ENCODE peak calls at places on chromosomes 7 and 10, in nine cellular contexts. One of them, this sample, is unnamed.

GRCh38 chr7:151934584-151934983 is 21.7 kb upstream of the GALNTL5 start:
- DNase-seq in adrenal gland: no peak
- DNase-seq in heart left ventricle: no peak
- DNase-seq in IMR-90: no peak
- DNase-seq in H1: no peak
- DNase-seq in ovary: no peak
- DNase-seq in breast epithelium: no peak
- DNase-seq in body of pancreas: no peak
- DNase-seq in tibial nerve: no peak
- DNase-seq in this sample: no peak

GRCh38 chr10:3781458-3782098 is 3.4 kb downstream of the KLF6 start:
- DNase-seq in adrenal gland: no peak
- DNase-seq in heart left ventricle: peak
- DNase-seq in tibial nerve: peak
- DNase-seq in IMR-90: peak
- DNase-seq in H1: no peak
- DNase-seq in ovary: peak
- DNase-seq in breast epithelium: no peak
- DNase-seq in body of pancreas: peak
- DNase-seq in this sample: peak

GRCh38 chr7:155710530-155710929 is 66.1 kb downstream of the RBM33 start:
- DNase-seq in breast epithelium: no peak
- DNase-seq in ovary: no peak
- DNase-seq in tibial nerve: no peak
- DNase-seq in H1: no peak
- DNase-seq in heart left ventricle: no peak
- DNase-seq in IMR-90: no peak
- DNase-seq in adrenal gland: no peak
- DNase-seq in body of pancreas: no peak
- DNase-seq in this sample: no peak

GRCh38 chr10:33681580-33681979 is 347.1 kb upstream of the NRP1 start:
- DNase-seq in body of pancreas: no peak
- DNase-seq in IMR-90: no peak
- DNase-seq in H1: no peak
- DNase-seq in tibial nerve: no peak
- DNase-seq in ovary: no peak
- DNase-seq in breast epithelium: no peak
- DNase-seq in adrenal gland: no peak
- DNase-seq in heart left ventricle: no peak
- DNase-seq in this sample: no peak

GRCh38 chr7:71220210-71220695 is 88.3 kb downstream of the GALNT17 start:
- DNase-seq in body of pancreas: peak
- DNase-seq in ovary: no peak
- DNase-seq in IMR-90: no peak
- DNase-seq in adrenal gland: no peak
- DNase-seq in breast epithelium: no peak
- DNase-seq in tibial nerve: no peak
- DNase-seq in H1: no peak
- DNase-seq in heart left ventricle: no peak
- DNase-seq in this sample: no peak

GRCh38 chr7:135645296-135645904 is 16.9 kb upstream of the STMP1 start:
- DNase-seq in body of pancreas: peak
- DNase-seq in tibial nerve: no peak
- DNase-seq in H1: no peak
- DNase-seq in heart left ventricle: no peak
- DNase-seq in breast epithelium: no peak
- DNase-seq in ovary: no peak
- DNase-seq in adrenal gland: no peak
- DNase-seq in IMR-90: peak
- DNase-seq in this sample: no peak

GRCh38 chr7:132290021-132290420 is 286.2 kb downstream of the PLXNA4 start:
- DNase-seq in H1: no peak
- DNase-seq in tibial nerve: no peak
- DNase-seq in body of pancreas: no peak
- DNase-seq in heart left ventricle: no peak
- DNase-seq in ovary: no peak
- DNase-seq in breast epithelium: no peak
- DNase-seq in IMR-90: no peak
- DNase-seq in adrenal gland: no peak
- DNase-seq in this sample: no peak

GRCh38 chr7:106484562-106484961 is 176.4 kb downstream of the CCDC71L start:
- DNase-seq in tibial nerve: no peak
- DNase-seq in breast epithelium: no peak
- DNase-seq in body of pancreas: peak
- DNase-seq in IMR-90: peak
- DNase-seq in adrenal gland: no peak
- DNase-seq in ovary: no peak
- DNase-seq in H1: no peak
- DNase-seq in heart left ventricle: no peak
- DNase-seq in this sample: no peak

DNA sequence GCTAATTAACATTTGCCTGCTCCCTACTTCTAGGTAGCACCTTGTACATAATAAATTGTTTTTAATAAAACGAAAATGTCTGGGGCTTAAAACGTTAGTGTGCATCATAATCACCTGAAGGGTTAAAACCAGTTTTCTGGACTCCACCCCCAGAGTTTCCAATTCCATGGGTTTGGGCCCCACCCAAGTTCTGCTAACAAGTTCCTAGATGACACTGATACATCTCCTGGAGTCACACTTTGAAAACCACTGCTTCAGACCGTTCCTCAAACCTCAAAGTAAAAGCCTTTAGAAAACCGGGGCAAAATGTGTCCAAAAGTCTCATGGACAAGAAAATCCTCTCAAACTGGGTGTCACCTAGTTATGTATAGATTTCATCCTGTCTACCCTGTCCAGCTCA is 9.3 kb downstream of the OSBPL3 start:
- DNase-seq in body of pancreas: no peak
- DNase-seq in adrenal gland: no peak
- DNase-seq in IMR-90: no peak
- DNase-seq in ovary: no peak
- DNase-seq in breast epithelium: no peak
- DNase-seq in H1: no peak
- DNase-seq in heart left ventricle: no peak
- DNase-seq in tibial nerve: no peak
- DNase-seq in this sample: no peak
- H3K4me3 ChIP-seq in body of pancreas: no peak
- H3K4me3 ChIP-seq in adrenal gland: no peak
- H3K4me3 ChIP-seq in IMR-90: no peak
- H3K4me3 ChIP-seq in ovary: no peak
- H3K4me3 ChIP-seq in breast epithelium: no peak
- H3K4me3 ChIP-seq in H1: no peak
- H3K4me3 ChIP-seq in heart left ventricle: no peak
- H3K4me3 ChIP-seq in tibial nerve: no peak
- H3K4me3 ChIP-seq in this sample: no peak

GRCh38 chr10:126905776-126906703 is 812 bp downstream of the DOCK1 start:
- DNase-seq in tibial nerve: no peak
- DNase-seq in breast epithelium: peak
- DNase-seq in adrenal gland: no peak
- DNase-seq in ovary: peak
- DNase-seq in heart left ventricle: peak
- DNase-seq in H1: peak
- DNase-seq in body of pancreas: peak
- DNase-seq in IMR-90: peak
- DNase-seq in this sample: peak
- TF ChIP-seq POLR2A in tibial nerve: no peak
- TF ChIP-seq POLR2A in breast epithelium: no peak
- TF ChIP-seq POLR2A in adrenal gland: no peak
- TF ChIP-seq POLR2A in ovary: no peak
- TF ChIP-seq POLR2A in heart left ventricle: no peak
- TF ChIP-seq POLR2A in H1: peak
- TF ChIP-seq POLR2A in body of pancreas: no peak
- TF ChIP-seq POLR2A in IMR-90: peak
- TF ChIP-seq POLR2A in this sample: no peak

DNA sequence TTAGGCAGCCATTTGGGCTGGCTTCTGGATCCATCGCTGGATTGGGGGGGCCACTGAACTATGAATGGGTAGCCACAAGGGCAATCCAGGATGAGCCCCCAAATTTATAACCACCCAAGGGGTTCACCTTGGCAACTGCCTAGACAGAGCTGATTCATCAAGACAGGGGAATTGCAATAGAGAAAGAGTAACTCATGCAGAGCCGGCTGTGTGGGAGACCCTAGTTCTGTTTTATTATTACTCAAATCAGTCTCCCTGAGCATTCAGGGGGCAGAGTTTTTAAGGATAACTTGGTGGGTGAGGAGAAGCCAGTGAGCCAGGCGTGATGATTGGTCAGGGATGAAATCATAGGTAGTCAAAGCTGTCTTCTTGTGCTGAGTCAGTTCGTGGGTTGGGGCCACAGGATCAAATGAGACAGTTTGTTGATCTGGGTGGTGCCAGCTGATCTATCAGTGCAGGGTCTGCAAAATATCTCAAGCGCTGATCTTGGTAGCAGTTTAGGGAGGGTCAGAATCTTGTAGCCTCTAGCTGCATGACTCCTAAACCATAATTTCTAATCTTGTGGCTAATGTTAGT is 57.9 kb downstream of the DNAJB9 start:
- DNase-seq in IMR-90: no peak
- DNase-seq in breast epithelium: no peak
- DNase-seq in adrenal gland: no peak
- DNase-seq in heart left ventricle: no peak
- DNase-seq in body of pancreas: no peak
- DNase-seq in H1: no peak
- DNase-seq in tibial nerve: no peak
- DNase-seq in ovary: no peak
- DNase-seq in this sample: no peak
- H3K4me3 ChIP-seq in IMR-90: no peak
- H3K4me3 ChIP-seq in breast epithelium: no peak
- H3K4me3 ChIP-seq in adrenal gland: no peak
- H3K4me3 ChIP-seq in heart left ventricle: no peak
- H3K4me3 ChIP-seq in body of pancreas: no peak
- H3K4me3 ChIP-seq in H1: no peak
- H3K4me3 ChIP-seq in tibial nerve: no peak
- H3K4me3 ChIP-seq in ovary: no peak
- H3K4me3 ChIP-seq in this sample: no peak

GRCh38 chr7:107560898-107561516 is 2.7 kb downstream of the COG5 start:
- DNase-seq in breast epithelium: no peak
- DNase-seq in H1: no peak
- DNase-seq in adrenal gland: no peak
- DNase-seq in IMR-90: no peak
- DNase-seq in ovary: no peak
- DNase-seq in tibial nerve: no peak
- DNase-seq in heart left ventricle: no peak
- DNase-seq in body of pancreas: no peak
- DNase-seq in this sample: no peak

GRCh38 chr7:107563072-107563760 is 504 bp downstream of the COG5 start:
- DNase-seq in IMR-90: peak
- DNase-seq in H1: no peak
- DNase-seq in tibial nerve: no peak
- DNase-seq in ovary: no peak
- DNase-seq in body of pancreas: peak
- DNase-seq in breast epithelium: peak
- DNase-seq in adrenal gland: no peak
- DNase-seq in heart left ventricle: no peak
- DNase-seq in this sample: no peak

GRCh38 chr7:107564553-107565298 is 955 bp downstream of the DUS4L start:
- DNase-seq in adrenal gland: no peak
- DNase-seq in H1: no peak
- DNase-seq in tibial nerve: no peak
- DNase-seq in body of pancreas: no peak
- DNase-seq in heart left ventricle: no peak
- DNase-seq in ovary: no peak
- DNase-seq in breast epithelium: no peak
- DNase-seq in IMR-90: peak
- DNase-seq in this sample: no peak

GRCh38 chr7:107559864-107560263 is 3.9 kb downstream of the COG5 start:
- DNase-seq in heart left ventricle: no peak
- DNase-seq in body of pancreas: no peak
- DNase-seq in breast epithelium: no peak
- DNase-seq in adrenal gland: no peak
- DNase-seq in H1: no peak
- DNase-seq in ovary: no peak
- DNase-seq in IMR-90: peak
- DNase-seq in tibial nerve: no peak
- DNase-seq in this sample: no peak

DNA sequence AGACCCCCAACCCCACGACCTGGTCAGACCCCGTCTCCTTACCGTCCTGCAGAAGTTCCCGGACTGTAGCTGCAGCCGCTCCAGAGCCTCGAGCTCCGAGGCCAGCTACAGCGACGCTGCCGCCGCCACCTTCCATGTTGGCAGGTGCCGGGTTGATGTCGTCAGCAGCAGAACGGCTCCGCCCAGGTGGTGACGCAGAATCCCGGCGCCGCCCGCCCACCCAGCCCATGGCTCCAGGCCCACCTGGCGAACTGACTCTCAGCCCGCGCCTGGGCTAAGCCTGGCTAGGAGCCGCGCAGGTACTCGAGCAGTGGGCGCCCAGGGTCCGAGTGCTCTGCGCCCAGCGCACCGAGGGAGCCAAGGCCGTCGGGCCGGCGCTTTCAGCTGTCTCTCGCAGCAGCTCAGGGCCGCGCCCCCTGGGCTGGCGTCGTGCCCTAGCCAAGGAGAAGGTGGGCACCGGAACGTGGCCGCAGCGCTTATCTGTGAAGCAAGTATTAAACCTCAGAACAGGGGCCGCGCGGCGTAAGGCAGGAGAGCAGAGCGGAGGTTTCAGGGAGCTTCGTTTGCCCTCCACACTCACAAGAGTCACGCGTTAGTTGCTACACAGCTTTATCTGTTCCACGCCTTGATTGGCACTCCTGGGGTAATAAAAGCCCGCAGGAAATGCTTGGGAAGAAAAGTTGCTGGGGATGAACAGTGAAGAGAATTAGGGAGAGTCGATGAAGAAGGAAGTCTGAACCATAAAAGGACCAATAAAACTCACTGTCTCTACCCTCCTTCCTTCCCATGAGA is at the start of the genes COG5 and DUS4L:
- DNase-seq in adrenal gland: peak
- DNase-seq in ovary: peak
- DNase-seq in heart left ventricle: peak
- DNase-seq in H1: peak
- DNase-seq in tibial nerve: peak
- DNase-seq in IMR-90: peak
- DNase-seq in breast epithelium: peak
- DNase-seq in body of pancreas: peak
- DNase-seq in this sample: peak
- TF ChIP-seq POLR2A in adrenal gland: peak
- TF ChIP-seq POLR2A in ovary: peak
- TF ChIP-seq POLR2A in heart left ventricle: no peak
- TF ChIP-seq POLR2A in H1: peak
- TF ChIP-seq POLR2A in tibial nerve: peak
- TF ChIP-seq POLR2A in IMR-90: peak
- TF ChIP-seq POLR2A in breast epithelium: no peak
- TF ChIP-seq POLR2A in body of pancreas: peak
- TF ChIP-seq POLR2A in this sample: no peak

GRCh38 chr10:22825841-22826240 is 102.0 kb upstream of the ARMC3 start:
- DNase-seq in IMR-90: no peak
- DNase-seq in heart left ventricle: peak
- DNase-seq in ovary: no peak
- DNase-seq in adrenal gland: peak
- DNase-seq in breast epithelium: no peak
- DNase-seq in tibial nerve: no peak
- DNase-seq in body of pancreas: no peak
- DNase-seq in H1: no peak
- DNase-seq in this sample: no peak
- H3K4me3 ChIP-seq in IMR-90: no peak
- H3K4me3 ChIP-seq in heart left ventricle: no peak
- H3K4me3 ChIP-seq in ovary: no peak
- H3K4me3 ChIP-seq in adrenal gland: no peak
- H3K4me3 ChIP-seq in breast epithelium: no peak
- H3K4me3 ChIP-seq in tibial nerve: no peak
- H3K4me3 ChIP-seq in body of pancreas: no peak
- H3K4me3 ChIP-seq in H1: no peak
- H3K4me3 ChIP-seq in this sample: no peak